ENCODE peak calls at places on chromosomes 16 and 17, in nine cellular contexts. U is uterus, B is body of pancreas, W is stomach, T is endothelial cell of umbilical vein, J is tibial nerve, G is IMR-90, V is K562, A is HCT116. N is an unnamed sample.

GRCh38 chr17:31559647-31560501 is 168.4 kb downstream of the RAB11FIP4 start:
- DNase-seq in V (no peak), J (no peak), G (no peak), B (peak; percentile 19), W (no peak), T (peak; percentile 56), A (no peak), U (no peak), N (no peak)

GRCh38 chr16:88533945-88534641 is 36.1 kb upstream of the ZC3H18 start:
- DNase-seq in J (peak; percentile 66), A (peak; percentile 31), V (no peak), W (peak; percentile 59), U (peak; percentile 68), G (peak; percentile 45), B (peak; percentile 44), T (peak; percentile 32), N (no peak)

GRCh38 chr16:1661826-1662225 is 16.3 kb upstream of the JPT2 start:
- DNase-seq in A (no peak), U (no peak), V (no peak), W (no peak), G (no peak), B (no peak), J (no peak), T (no peak), N (no peak)

GRCh38 chr16:79876332-79876730 is 275.8 kb upstream of the MAF start:
- DNase-seq in V (no peak), B (no peak), J (no peak), T (no peak), W (no peak), U (no peak), G (no peak), A (no peak), N (no peak)

GRCh38 chr17:37100231-37100630 is 151.5 kb downstream of the AATF start:
- DNase-seq in B (no peak), A (no peak), U (no peak), T (no peak), G (no peak), V (no peak), J (no peak), W (no peak), N (no peak)

GRCh38 chr16:50839356-50839755 is 97.5 kb downstream of the CYLD start:
- DNase-seq in U (no peak), J (no peak), W (no peak), B (no peak), V (no peak), T (no peak), G (no peak), A (no peak), N (no peak)

GRCh38 chr16:77763994-77764393 is 24.4 kb upstream of the VAT1L start:
- DNase-seq in U (no peak), W (no peak), T (no peak), B (no peak), G (no peak), V (no peak), J (no peak), A (no peak), N (no peak)

GRCh38 chr16:68920349-68920748 is 77.0 kb downstream of the TANGO6 start:
- DNase-seq in T (no peak), G (no peak), J (no peak), B (no peak), V (no peak), A (no peak), W (no peak), U (no peak), N (peak; percentile 9)

GRCh38 chr17:74872313-74873035 is at the start of gene FDXR:
- DNase-seq in W (no peak), G (peak; percentile 3), J (no peak), V (no peak), A (no peak), T (no peak), U (no peak), B (no peak), N (no peak)

GRCh38 chr17:7523033-7523432 is 25.8 kb upstream of the TNFSF12 start:
- DNase-seq in A (peak; percentile 8), W (peak; percentile 43), B (peak; percentile 29), T (peak; percentile 9), U (no peak), J (no peak), G (no peak), V (peak; percentile 53), N (no peak)

GRCh38 chr17:64732336-64733006 is 70.4 kb upstream of the SMURF2 start:
- DNase-seq in U (no peak), T (peak; percentile 65), A (no peak), V (peak; percentile 30), B (peak; percentile 13), G (peak; percentile 81), W (no peak), J (peak; percentile 30), N (no peak)

GRCh38 chr16:67917140-67917851 is 14.4 kb downstream of the CTRL start:
- DNase-seq in W (no peak), J (no peak), U (no peak), B (no peak), T (no peak), V (no peak), G (peak; percentile 35), A (no peak), N (no peak)

GRCh38 chr17:66675991-66676371 is 158.9 kb upstream of the CACNG5 start:
- DNase-seq in J (peak; percentile 38), W (peak; percentile 65), U (peak; percentile 27), G (no peak), B (no peak), V (no peak), A (no peak), T (no peak), N (peak; percentile 87)

GRCh38 chr17:45782889-45783592 is 1.1 kb upstream of the CRHR1 start:
- DNase-seq in W (no peak), A (no peak), J (no peak), B (peak; percentile 37), T (peak; percentile 11), U (peak; percentile 17), G (no peak), V (peak; percentile 28), N (no peak)

GRCh38 chr17:82173351-82174041 is 39.1 kb downstream of the CCDC57 start:
- DNase-seq in W (no peak), J (no peak), G (no peak), V (peak; percentile 22), B (no peak), U (no peak), T (no peak), A (no peak), N (no peak)

DNA sequence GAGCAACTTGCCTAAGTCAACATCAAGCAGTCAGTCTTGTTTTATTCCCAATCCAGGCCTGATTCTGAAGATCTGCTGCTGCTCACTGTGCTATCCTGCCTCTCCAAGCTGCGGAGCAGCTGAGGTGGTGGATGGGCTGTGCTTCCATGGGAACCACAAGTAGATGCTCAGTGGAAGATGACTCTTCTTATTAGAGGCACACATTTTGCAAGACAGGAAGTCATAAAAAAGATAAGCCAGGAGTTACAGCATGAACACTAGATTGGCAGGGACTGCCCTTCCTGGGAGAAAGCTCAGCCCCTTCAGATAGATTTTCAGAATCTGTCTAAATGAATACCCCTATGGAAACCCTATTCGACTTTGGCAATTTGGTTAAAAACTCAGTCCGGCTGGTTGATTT is 143.1 kb downstream of the SHISA6 start:
- DNase-seq in G (no peak), A (no peak), T (no peak), W (no peak), V (no peak), J (no peak), U (no peak), B (no peak), N (no peak)
- TF ChIP-seq CTCF in G (no peak), A (no peak), T (no peak), W (no peak), V (no peak), J (no peak), U (no peak), B (no peak), N (no peak)

GRCh38 chr16:31080756-31081419 is 6.7 kb downstream of the ZNF646 start:
- DNase-seq in U (no peak), V (no peak), J (no peak), G (no peak), A (no peak), T (no peak), W (no peak), B (no peak), N (no peak)
- TF ChIP-seq POLR2A in U (no peak), V (no peak), J (no peak), G (no peak), A (no peak), T (no peak), W (no peak), B (no peak), N (no peak)

DNA sequence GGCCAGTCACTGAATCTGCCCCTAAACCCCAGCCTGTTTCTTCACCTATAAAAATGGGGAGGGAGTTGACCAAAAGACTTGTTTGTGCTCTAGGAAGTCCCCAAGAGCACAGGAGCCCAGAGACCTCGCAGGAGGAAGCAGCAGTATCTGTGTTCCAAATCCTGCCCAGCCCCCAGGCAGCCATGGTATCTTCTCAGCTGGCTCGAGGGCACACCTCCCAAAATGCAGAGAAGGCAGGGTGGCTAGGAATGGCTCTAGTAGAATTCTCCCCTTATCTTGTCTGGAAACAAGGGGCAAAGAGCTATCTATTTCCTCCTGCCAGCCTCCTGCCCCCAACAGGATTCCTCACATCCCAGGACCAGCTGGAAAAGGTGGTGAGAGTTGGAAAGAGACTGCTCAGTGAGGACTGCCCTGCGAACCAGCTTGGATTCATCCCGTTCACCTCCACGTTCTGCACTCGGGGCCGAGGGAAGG is 8.6 kb upstream of the TSPOAP1 start:
- DNase-seq in V (peak; percentile 61), W (no peak), A (no peak), T (no peak), J (no peak), U (no peak), G (peak; percentile 27), B (no peak), N (no peak)
- H3K4me3 ChIP-seq in V (peak overlapping the region; percentile 91), W (peak overlapping the region; percentile 19), A (no peak overlapping the region), T (no peak overlapping the region), J (no peak overlapping the region), U (no peak overlapping the region), G (no peak overlapping the region), B (no peak overlapping the region), N (no peak overlapping the region)

GRCh38 chr16:72149676-72150464 is 22.1 kb downstream of the PMFBP1 start:
- DNase-seq in G (no peak), U (no peak), V (peak; percentile 24), T (no peak), A (no peak), B (no peak), W (no peak), J (no peak), N (no peak)
- TF ChIP-seq CTCF in G (no peak), U (no peak), V (peak; percentile 48), T (no peak), A (no peak), B (no peak), W (no peak), J (no peak), N (no peak)

N was measured in lower leg skin.